ENCODE peak calls at places on chromosomes 2 and 18, in ten cellular contexts. One of them, this sample, is unnamed.

GRCh38 chr2:10428355-10428754 is 19.8 kb downstream of the ODC1 start:
- DNase-seq in AG09309: no peak
- DNase-seq in A549: no peak
- DNase-seq in adrenal gland: no peak
- DNase-seq in RWPE2: no peak
- DNase-seq in AG10803: no peak
- DNase-seq in cardiac muscle cell: no peak
- DNase-seq in heart right ventricle: no peak
- DNase-seq in esophagus squamous epithelium: no peak
- DNase-seq in H1: no peak
- DNase-seq in this sample: no peak

GRCh38 chr18:60554961-60555360 is 182.4 kb upstream of the MC4R start:
- DNase-seq in AG09309: no peak
- DNase-seq in A549: no peak
- DNase-seq in adrenal gland: no peak
- DNase-seq in RWPE2: no peak
- DNase-seq in AG10803: no peak
- DNase-seq in cardiac muscle cell: no peak
- DNase-seq in heart right ventricle: no peak
- DNase-seq in esophagus squamous epithelium: no peak
- DNase-seq in H1: no peak
- DNase-seq in this sample: no peak

GRCh38 chr18:7566587-7567486 is at the start of gene PTPRM:
- DNase-seq in AG09309: no peak
- DNase-seq in A549: peak
- DNase-seq in adrenal gland: peak
- DNase-seq in RWPE2: peak
- DNase-seq in AG10803: peak
- DNase-seq in cardiac muscle cell: peak
- DNase-seq in heart right ventricle: peak
- DNase-seq in esophagus squamous epithelium: peak
- DNase-seq in H1: no peak
- DNase-seq in this sample: peak

GRCh38 chr2:201151127-201152074 is 31.5 kb upstream of the CASP10 start:
- DNase-seq in AG09309: peak
- DNase-seq in A549: peak
- DNase-seq in adrenal gland: peak
- DNase-seq in RWPE2: no peak
- DNase-seq in AG10803: peak
- DNase-seq in cardiac muscle cell: no peak
- DNase-seq in heart right ventricle: no peak
- DNase-seq in esophagus squamous epithelium: no peak
- DNase-seq in H1: no peak
- DNase-seq in this sample: no peak

GRCh38 chr2:232518844-232519243 is 1.3 kb upstream of the PRSS56 start:
- DNase-seq in AG09309: no peak
- DNase-seq in A549: no peak
- DNase-seq in adrenal gland: no peak
- DNase-seq in RWPE2: no peak
- DNase-seq in AG10803: no peak
- DNase-seq in cardiac muscle cell: no peak
- DNase-seq in heart right ventricle: no peak
- DNase-seq in esophagus squamous epithelium: no peak
- DNase-seq in H1: no peak
- DNase-seq in this sample: no peak

GRCh38 chr2:126831234-126832005 is 67.3 kb upstream of the TEX51 start:
- DNase-seq in AG09309: no peak
- DNase-seq in A549: no peak
- DNase-seq in adrenal gland: no peak
- DNase-seq in RWPE2: no peak
- DNase-seq in AG10803: no peak
- DNase-seq in cardiac muscle cell: peak
- DNase-seq in heart right ventricle: no peak
- DNase-seq in esophagus squamous epithelium: no peak
- DNase-seq in H1: peak
- DNase-seq in this sample: peak

GRCh38 chr18:58314284-58314683 is 270.3 kb downstream of the NEDD4L start:
- DNase-seq in AG09309: peak
- DNase-seq in A549: no peak
- DNase-seq in adrenal gland: peak
- DNase-seq in RWPE2: no peak
- DNase-seq in AG10803: peak
- DNase-seq in cardiac muscle cell: no peak
- DNase-seq in heart right ventricle: peak
- DNase-seq in esophagus squamous epithelium: no peak
- DNase-seq in H1: no peak
- DNase-seq in this sample: peak

GRCh38 chr18:61993831-61994230 is 101.0 kb upstream of the RNF152 start:
- DNase-seq in AG09309: no peak
- DNase-seq in A549: no peak
- DNase-seq in adrenal gland: no peak
- DNase-seq in RWPE2: no peak
- DNase-seq in AG10803: peak
- DNase-seq in cardiac muscle cell: no peak
- DNase-seq in heart right ventricle: no peak
- DNase-seq in esophagus squamous epithelium: no peak
- DNase-seq in H1: no peak
- DNase-seq in this sample: no peak

GRCh38 chr18:75346671-75347070 is 80.8 kb downstream of the SMIM21 start:
- DNase-seq in AG09309: no peak
- DNase-seq in A549: no peak
- DNase-seq in adrenal gland: no peak
- DNase-seq in RWPE2: no peak
- DNase-seq in AG10803: no peak
- DNase-seq in cardiac muscle cell: no peak
- DNase-seq in heart right ventricle: no peak
- DNase-seq in esophagus squamous epithelium: no peak
- DNase-seq in H1: no peak
- DNase-seq in this sample: no peak

GRCh38 chr2:2516386-2516785 is 185.3 kb upstream of the MYT1L start:
- DNase-seq in AG09309: no peak
- DNase-seq in A549: no peak
- DNase-seq in adrenal gland: no peak
- DNase-seq in RWPE2: no peak
- DNase-seq in AG10803: no peak
- DNase-seq in cardiac muscle cell: no peak
- DNase-seq in heart right ventricle: no peak
- DNase-seq in esophagus squamous epithelium: no peak
- DNase-seq in H1: no peak
- DNase-seq in this sample: peak

GRCh38 chr18:63152791-63153190 is 166.8 kb downstream of the BCL2 start:
- DNase-seq in AG09309: no peak
- DNase-seq in A549: no peak
- DNase-seq in adrenal gland: no peak
- DNase-seq in RWPE2: no peak
- DNase-seq in AG10803: no peak
- DNase-seq in cardiac muscle cell: no peak
- DNase-seq in heart right ventricle: no peak
- DNase-seq in esophagus squamous epithelium: no peak
- DNase-seq in H1: no peak
- DNase-seq in this sample: no peak

GRCh38 chr2:80252294-80252986 is 52.1 kb downstream of the LRRTM1 start:
- DNase-seq in AG09309: no peak
- DNase-seq in A549: no peak
- DNase-seq in adrenal gland: no peak
- DNase-seq in RWPE2: no peak
- DNase-seq in AG10803: no peak
- DNase-seq in cardiac muscle cell: no peak
- DNase-seq in heart right ventricle: no peak
- DNase-seq in esophagus squamous epithelium: no peak
- DNase-seq in H1: no peak
- DNase-seq in this sample: no peak

GRCh38 chr2:80258321-80258720 is 46.2 kb downstream of the LRRTM1 start:
- DNase-seq in AG09309: no peak
- DNase-seq in A549: no peak
- DNase-seq in adrenal gland: no peak
- DNase-seq in RWPE2: no peak
- DNase-seq in AG10803: no peak
- DNase-seq in cardiac muscle cell: no peak
- DNase-seq in heart right ventricle: no peak
- DNase-seq in esophagus squamous epithelium: no peak
- DNase-seq in H1: no peak
- DNase-seq in this sample: no peak

GRCh38 chr2:80258793-80259192 is 45.8 kb downstream of the LRRTM1 start:
- DNase-seq in AG09309: no peak
- DNase-seq in A549: no peak
- DNase-seq in adrenal gland: no peak
- DNase-seq in RWPE2: no peak
- DNase-seq in AG10803: no peak
- DNase-seq in cardiac muscle cell: no peak
- DNase-seq in heart right ventricle: no peak
- DNase-seq in esophagus squamous epithelium: no peak
- DNase-seq in H1: no peak
- DNase-seq in this sample: no peak

GRCh38 chr2:80259292-80259691 is 45.3 kb downstream of the LRRTM1 start:
- DNase-seq in AG09309: no peak
- DNase-seq in A549: no peak
- DNase-seq in adrenal gland: no peak
- DNase-seq in RWPE2: no peak
- DNase-seq in AG10803: no peak
- DNase-seq in cardiac muscle cell: no peak
- DNase-seq in heart right ventricle: no peak
- DNase-seq in esophagus squamous epithelium: no peak
- DNase-seq in H1: no peak
- DNase-seq in this sample: no peak

GRCh38 chr2:80256396-80257167 is 48.0 kb downstream of the LRRTM1 start:
- DNase-seq in AG09309: no peak
- DNase-seq in A549: no peak
- DNase-seq in adrenal gland: no peak
- DNase-seq in RWPE2: no peak
- DNase-seq in AG10803: peak
- DNase-seq in cardiac muscle cell: peak
- DNase-seq in heart right ventricle: no peak
- DNase-seq in esophagus squamous epithelium: no peak
- DNase-seq in H1: no peak
- DNase-seq in this sample: no peak
- TF ChIP-seq CTCF in AG09309: peak
- TF ChIP-seq CTCF in A549: no peak
- TF ChIP-seq CTCF in adrenal gland: peak
- TF ChIP-seq CTCF in RWPE2: peak
- TF ChIP-seq CTCF in AG10803: peak
- TF ChIP-seq CTCF in cardiac muscle cell: no peak
- TF ChIP-seq CTCF in heart right ventricle: no peak
- TF ChIP-seq CTCF in esophagus squamous epithelium: no peak
- TF ChIP-seq CTCF in H1: peak
- TF ChIP-seq CTCF in this sample: no peak

GRCh38 chr2:128681351-128681906 is 362.8 kb upstream of the HS6ST1 start:
- DNase-seq in AG09309: no peak
- DNase-seq in A549: no peak
- DNase-seq in adrenal gland: no peak
- DNase-seq in RWPE2: no peak
- DNase-seq in AG10803: no peak
- DNase-seq in cardiac muscle cell: no peak
- DNase-seq in heart right ventricle: no peak
- DNase-seq in esophagus squamous epithelium: no peak
- DNase-seq in H1: no peak
- DNase-seq in this sample: no peak
- TF ChIP-seq CTCF in AG09309: no peak
- TF ChIP-seq CTCF in A549: no peak
- TF ChIP-seq CTCF in adrenal gland: no peak
- TF ChIP-seq CTCF in RWPE2: no peak
- TF ChIP-seq CTCF in AG10803: no peak
- TF ChIP-seq CTCF in cardiac muscle cell: no peak
- TF ChIP-seq CTCF in heart right ventricle: no peak
- TF ChIP-seq CTCF in esophagus squamous epithelium: no peak
- TF ChIP-seq CTCF in H1: peak
- TF ChIP-seq CTCF in this sample: no peak

DNA sequence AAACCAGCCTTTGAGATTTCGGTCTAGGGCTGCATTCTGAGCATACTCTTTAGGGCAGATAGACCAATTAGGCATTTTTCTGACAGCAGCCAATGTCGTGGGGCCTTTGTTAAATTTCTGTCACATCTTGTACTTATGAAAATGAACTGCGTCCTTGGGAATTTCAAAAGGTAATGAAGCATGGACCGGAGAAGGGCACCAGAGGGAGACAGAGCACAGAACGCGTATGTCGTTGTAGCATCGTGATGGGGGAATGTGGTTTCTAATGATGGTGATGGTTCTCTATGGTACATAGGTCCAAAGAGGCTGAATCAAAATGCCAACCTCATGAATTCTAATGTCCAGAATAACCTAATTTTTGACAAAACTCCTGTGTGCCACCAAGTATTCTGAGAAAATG is 483.9 kb upstream of the CRIM1 start:
- DNase-seq in AG09309: no peak
- DNase-seq in A549: peak
- DNase-seq in adrenal gland: no peak
- DNase-seq in RWPE2: no peak
- DNase-seq in AG10803: peak
- DNase-seq in cardiac muscle cell: peak
- DNase-seq in heart right ventricle: no peak
- DNase-seq in esophagus squamous epithelium: no peak
- DNase-seq in H1: no peak
- DNase-seq in this sample: no peak
- TF ChIP-seq CTCF in AG09309: peak
- TF ChIP-seq CTCF in A549: peak
- TF ChIP-seq CTCF in adrenal gland: no peak
- TF ChIP-seq CTCF in RWPE2: peak
- TF ChIP-seq CTCF in AG10803: peak
- TF ChIP-seq CTCF in cardiac muscle cell: no peak
- TF ChIP-seq CTCF in heart right ventricle: no peak
- TF ChIP-seq CTCF in esophagus squamous epithelium: no peak
- TF ChIP-seq CTCF in H1: peak
- TF ChIP-seq CTCF in this sample: no peak

GRCh38 chr2:176856645-176857044 is 355.9 kb upstream of the HNRNPA3 start:
- DNase-seq in AG09309: no peak
- DNase-seq in A549: no peak
- DNase-seq in adrenal gland: no peak
- DNase-seq in RWPE2: no peak
- DNase-seq in AG10803: no peak
- DNase-seq in cardiac muscle cell: no peak
- DNase-seq in heart right ventricle: no peak
- DNase-seq in esophagus squamous epithelium: no peak
- DNase-seq in H1: no peak
- DNase-seq in this sample: no peak
- TF ChIP-seq CTCF in AG09309: no peak
- TF ChIP-seq CTCF in A549: no peak
- TF ChIP-seq CTCF in adrenal gland: no peak
- TF ChIP-seq CTCF in RWPE2: no peak
- TF ChIP-seq CTCF in AG10803: no peak
- TF ChIP-seq CTCF in cardiac muscle cell: no peak
- TF ChIP-seq CTCF in heart right ventricle: no peak
- TF ChIP-seq CTCF in esophagus squamous epithelium: no peak
- TF ChIP-seq CTCF in H1: no peak
- TF ChIP-seq CTCF in this sample: no peak

GRCh38 chr18:11658019-11658418 is 31.0 kb upstream of the GNAL start:
- DNase-seq in AG09309: no peak
- DNase-seq in A549: no peak
- DNase-seq in adrenal gland: no peak
- DNase-seq in RWPE2: no peak
- DNase-seq in AG10803: no peak
- DNase-seq in cardiac muscle cell: no peak
- DNase-seq in heart right ventricle: no peak
- DNase-seq in esophagus squamous epithelium: no peak
- DNase-seq in H1: no peak
- DNase-seq in this sample: no peak
- TF ChIP-seq CTCF in AG09309: no peak
- TF ChIP-seq CTCF in A549: no peak
- TF ChIP-seq CTCF in adrenal gland: no peak
- TF ChIP-seq CTCF in RWPE2: no peak
- TF ChIP-seq CTCF in AG10803: no peak
- TF ChIP-seq CTCF in cardiac muscle cell: no peak
- TF ChIP-seq CTCF in heart right ventricle: no peak
- TF ChIP-seq CTCF in esophagus squamous epithelium: no peak
- TF ChIP-seq CTCF in H1: no peak
- TF ChIP-seq CTCF in this sample: no peak

This sample was measured in sigmoid colon.